ENCODE peak calls at places on chromosomes 16 and 17, in five cellular contexts. W is thoracic aorta; C is progenitor cell of endocrine pancreas; S is lower leg skin; Q is stimulated activated CD8-positive, alpha-beta memory T cell treated with anti-CD3 and anti-CD28 coated beads, Interleukin-15, amount 100 ng/mL, for 48 hours. B is an unnamed sample.

GRCh38 chr17:55238931-55239297 is 25.8 kb upstream of the HLF start:
- DNase-seq in W (no peak), C (no peak), S (no peak), Q (no peak), B (no peak)

GRCh38 chr16:68085259-68086071 is at the start of gene NFATC3:
- DNase-seq in W (peak; percentile 91), C (peak; percentile 95), S (peak; percentile 98), Q (peak; percentile 99), B (peak; percentile 94)

GRCh38 chr17:19719365-19720209 is 3.2 kb upstream of the SLC47A2 start:
- DNase-seq in W (no peak), C (no peak), S (no peak), Q (no peak), B (no peak)

GRCh38 chr16:10405386-10405939 is 19.6 kb downstream of the ATF7IP2 start:
- DNase-seq in W (no peak), C (no peak), S (no peak), Q (no peak), B (no peak)

GRCh38 chr17:44464037-44464436 is 39.2 kb downstream of the GPATCH8 start:
- DNase-seq in W (no peak), C (no peak), S (no peak), Q (no peak), B (no peak)

GRCh38 chr16:71461686-71462648 is at the start of gene ZNF23:
- DNase-seq in W (peak; percentile 49), C (peak; percentile 71), S (peak; percentile 79), Q (peak; percentile 66), B (peak; percentile 18)

GRCh38 chr16:72723781-72724180 is 324.1 kb downstream of the ZFHX3 start:
- DNase-seq in W (no peak), C (no peak), S (no peak), Q (no peak), B (no peak)

GRCh38 chr16:80084614-80085013 is 456.2 kb upstream of the DYNLRB2 start:
- DNase-seq in W (no peak), C (no peak), S (peak; percentile 66), Q (no peak), B (no peak)

GRCh38 chr16:2467301-2468141 is 3.6 kb upstream of the NTN3 start:
- DNase-seq in W (no peak), C (no peak), S (peak; percentile 47), Q (no peak), B (peak; percentile 86)

GRCh38 chr16:58515871-58516767 is 802 bp downstream of the SETD6 start:
- DNase-seq in W (no peak), C (no peak), S (no peak), Q (no peak), B (no peak)

GRCh38 chr16:71410146-71410545 is 31.7 kb downstream of the TLE7 start:
- DNase-seq in W (no peak), C (no peak), S (no peak), Q (no peak), B (no peak)

GRCh38 chr17:82178499-82179290 is 33.9 kb downstream of the CCDC57 start:
- DNase-seq in W (no peak), C (no peak), S (no peak), Q (no peak), B (no peak)

GRCh38 chr17:29874931-29875596 is 55.0 kb downstream of the SSH2 start:
- DNase-seq in W (no peak), C (no peak), S (no peak), Q (no peak), B (no peak)

GRCh38 chr16:6828690-6829089 is 504.0 kb upstream of the RBFOX1 start:
- DNase-seq in W (no peak), C (no peak), S (no peak), Q (no peak), B (no peak)

GRCh38 chr17:74972107-74972972 is at the start of gene HID1:
- DNase-seq in W (no peak), C (peak; percentile 81), S (no peak), Q (peak; percentile 56), B (no peak)

GRCh38 chr16:69413045-69413664 is 11.3 kb upstream of the CYB5B start:
- DNase-seq in W (no peak), C (no peak), S (no peak), Q (no peak), B (no peak)